ENCODE peak calls at places on chromosomes 4 and X, in five cellular contexts. P is glutamatergic neuron, D is AG09309, J is ovary, O is SW480. R is an unnamed sample.

GRCh38 chrX:9825129-9825865 is 39.1 kb downstream of the SHROOM2 start:
- DNase-seq in P (no peak), D (no peak), J (no peak), O (no peak), R (no peak)

GRCh38 chrX:7654316-7654715 is 188.7 kb upstream of the VCX start:
- DNase-seq in P (no peak), D (no peak), J (no peak), O (no peak), R (no peak)

GRCh38 chr4:82381235-82381634 is 7.4 kb upstream of the HNRNPD start:
- DNase-seq in P (no peak), D (no peak), J (no peak), O (no peak), R (no peak)

GRCh38 chrX:153635788-153636668 is 11.0 kb upstream of the DUSP9 start:
- DNase-seq in P (peak), D (no peak), J (no peak), O (peak), R (no peak)

GRCh38 chr4:5955201-5955821 is 62.4 kb upstream of the CRMP1 start:
- DNase-seq in P (peak), D (no peak), J (no peak), O (peak), R (no peak)

GRCh38 chr4:81471361-81472248 is at the start of gene RASGEF1B:
- DNase-seq in P (peak), D (no peak), J (peak), O (peak), R (peak)

GRCh38 chrX:87693204-87693603 is 175.6 kb downstream of the KLHL4 start:
- DNase-seq in P (no peak), D (no peak), J (no peak), O (no peak), R (no peak)

GRCh38 chr4:24583451-24584174 is 741 bp downstream of the DHX15 start:
- DNase-seq in P (peak), D (no peak), J (peak), O (peak), R (peak)

GRCh38 chr4:89645512-89645911 is 191.4 kb downstream of the SNCA start:
- DNase-seq in P (no peak), D (no peak), J (no peak), O (peak), R (no peak)

GRCh38 chr4:184282895-184283654 is 65.4 kb upstream of the ENPP6 start:
- DNase-seq in P (no peak), D (no peak), J (no peak), O (no peak), R (no peak)

GRCh38 chr4:40314951-40315350 is 20.2 kb upstream of the CHRNA9 start:
- DNase-seq in P (no peak), D (no peak), J (no peak), O (no peak), R (no peak)

GRCh38 chr4:105462042-105462421 is 11.8 kb downstream of the PPA2 start:
- DNase-seq in P (no peak), D (no peak), J (no peak), O (no peak), R (no peak)

GRCh38 chrX:17814557-17814956 is 46.5 kb downstream of the RAI2 start:
- DNase-seq in P (no peak), D (no peak), J (no peak), O (no peak), R (no peak)

GRCh38 chrX:37407736-37408135 is 58.6 kb downstream of the PRRG1 start:
- DNase-seq in P (no peak), D (no peak), J (no peak), O (no peak), R (no peak)

GRCh38 chrX:39731735-39732134 is 366.0 kb downstream of the BCOR start:
- DNase-seq in P (no peak), D (no peak), J (no peak), O (no peak), R (no peak)

GRCh38 chr4:109803924-109804571 is 2.2 kb upstream of the CFI start:
- DNase-seq in P (no peak), D (peak), J (no peak), O (peak), R (peak)

GRCh38 chr4:108611360-108611759 is 9.0 kb upstream of the RPL34 start:
- DNase-seq in P (no peak), D (no peak), J (no peak), O (no peak), R (peak)

GRCh38 chr4:122665148-122665547 is 44.3 kb upstream of the IL21 start:
- DNase-seq in P (no peak), D (peak), J (no peak), O (no peak), R (no peak)

GRCh38 chr4:185925910-185926360 is 113.9 kb upstream of the SORBS2 start:
- DNase-seq in P (no peak), D (no peak), J (no peak), O (no peak), R (no peak)

GRCh38 chrX:57211906-57212305 is 74.6 kb upstream of the FAAH2 start:
- DNase-seq in P (no peak), D (no peak), J (no peak), O (no peak), R (no peak)

GRCh38 chrX:129718701-129719100 is 20.1 kb upstream of the XPNPEP2 start:
- DNase-seq in P (no peak), D (no peak), J (no peak), O (no peak), R (no peak)

GRCh38 chr4:119731778-119732177 is 103.2 kb upstream of the PDE5A start:
- DNase-seq in P (no peak), D (no peak), J (no peak), O (no peak), R (no peak)

GRCh38 chr4:179831274-179831673 is 2389.0 kb upstream of the AGA start:
- DNase-seq in P (no peak), D (no peak), J (no peak), O (no peak), R (no peak)